ENCODE peak calls at places on chromosomes 5 and 9, in six cellular contexts. I is foreskin fibroblast, R is fibroblast of lung, H is body of pancreas, Q is pancreas, L is upper lobe of right lung. B is an unnamed sample.

GRCh38 chr5:107398703-107399102 is 272.0 kb downstream of the EFNA5 start:
- DNase-seq in I (no peak), R (no peak), H (no peak), Q (no peak), L (no peak), B (no peak)

GRCh38 chr5:172235132-172235780 is 41.3 kb downstream of the EFCAB9 start:
- DNase-seq in I (no peak), R (peak; percentile 51), H (no peak), Q (no peak), L (no peak), B (no peak)

GRCh38 chr9:78680196-78680595 is 383.3 kb downstream of the PSAT1 start:
- DNase-seq in I (no peak), R (no peak), H (no peak), Q (no peak), L (no peak), B (no peak)

GRCh38 chr5:158054388-158055092 is 195.6 kb upstream of the CLINT1 start:
- DNase-seq in I (no peak), R (peak; percentile 88), H (no peak), Q (no peak), L (no peak), B (no peak)

GRCh38 chr5:143968071-143968878 is 156.3 kb downstream of the HMHB1 start:
- DNase-seq in I (peak; percentile 71), R (peak; percentile 72), H (no peak), Q (no peak), L (no peak), B (no peak)

GRCh38 chr9:82037126-82037525 is 48.6 kb downstream of the SPATA31D1 start:
- DNase-seq in I (no peak), R (no peak), H (no peak), Q (no peak), L (no peak), B (no peak)

GRCh38 chr9:5509573-5509972 is 758 bp upstream of the PDCD1LG2 start:
- DNase-seq in I (peak; percentile 96), R (peak; percentile 100), H (no peak), Q (no peak), L (no peak), B (no peak)

GRCh38 chr9:137670391-137671195 is 51.8 kb downstream of the EHMT1 start:
- DNase-seq in I (no peak), R (no peak), H (peak; percentile 72), Q (peak; percentile 75), L (peak; percentile 64), B (peak; percentile 60)

GRCh38 chr9:111957856-111958631 is 61.4 kb downstream of the UGCG start:
- DNase-seq in I (peak; percentile 96), R (peak; percentile 99), H (no peak), Q (no peak), L (no peak), B (no peak)

GRCh38 chr9:69961834-69962233 is 81.8 kb upstream of the MAMDC2 start:
- DNase-seq in I (no peak), R (no peak), H (no peak), Q (no peak), L (no peak), B (no peak)

GRCh38 chr9:22165144-22165543 is 156.0 kb upstream of the CDKN2B start:
- DNase-seq in I (peak; percentile 60), R (peak; percentile 60), H (no peak), Q (no peak), L (no peak), B (no peak)

GRCh38 chr5:119439140-119439625 is 13.1 kb upstream of the HSD17B4 start:
- DNase-seq in I (no peak), R (no peak), H (peak; percentile 53), Q (peak; percentile 46), L (no peak), B (no peak)

GRCh38 chr5:74766348-74766886 is 500 bp downstream of the GFM2 start:
- DNase-seq in I (peak; percentile 33), R (peak; percentile 73), H (no peak), Q (no peak), L (no peak), B (no peak)

GRCh38 chr9:114309096-114309495 is 13.8 kb upstream of the ORM1 start:
- DNase-seq in I (no peak), R (no peak), H (peak; percentile 7), Q (no peak), L (peak; percentile 22), B (peak; percentile 58)

GRCh38 chr9:128370367-128370751 is 815 bp upstream of the URM1 start:
- DNase-seq in I (no peak), R (no peak), H (no peak), Q (no peak), L (no peak), B (no peak)

GRCh38 chr5:107469485-107469884 is 201.3 kb downstream of the EFNA5 start:
- DNase-seq in I (peak; percentile 78), R (peak; percentile 97), H (no peak), Q (no peak), L (no peak), B (no peak)

GRCh38 chr9:127574089-127574921 is 37.8 kb upstream of the STXBP1 start:
- DNase-seq in I (peak; percentile 81), R (peak; percentile 71), H (peak; percentile 95), Q (peak; percentile 92), L (peak; percentile 85), B (no peak)

GRCh38 chr5:93677344-93678021 is 63.9 kb downstream of the POU5F2 start:
- DNase-seq in I (peak; percentile 93), R (peak; percentile 96), H (peak; percentile 37), Q (peak; percentile 39), L (no peak), B (no peak)

GRCh38 chr9:113564804-113565237 is 101.3 kb downstream of the RGS3 start:
- DNase-seq in I (peak; percentile 60), R (peak; percentile 81), H (peak; percentile 54), Q (peak; percentile 69), L (peak; percentile 86), B (no peak)

GRCh38 chr9:94639996-94640376 is 668 bp upstream of the FBP1 start:
- DNase-seq in I (no peak), R (no peak), H (no peak), Q (no peak), L (no peak), B (no peak)

GRCh38 chr5:1736889-1737711 is 62.5 kb downstream of the MRPL36 start:
- DNase-seq in I (no peak), R (no peak), H (no peak), Q (no peak), L (peak; percentile 57), B (peak; percentile 81)

DNA sequence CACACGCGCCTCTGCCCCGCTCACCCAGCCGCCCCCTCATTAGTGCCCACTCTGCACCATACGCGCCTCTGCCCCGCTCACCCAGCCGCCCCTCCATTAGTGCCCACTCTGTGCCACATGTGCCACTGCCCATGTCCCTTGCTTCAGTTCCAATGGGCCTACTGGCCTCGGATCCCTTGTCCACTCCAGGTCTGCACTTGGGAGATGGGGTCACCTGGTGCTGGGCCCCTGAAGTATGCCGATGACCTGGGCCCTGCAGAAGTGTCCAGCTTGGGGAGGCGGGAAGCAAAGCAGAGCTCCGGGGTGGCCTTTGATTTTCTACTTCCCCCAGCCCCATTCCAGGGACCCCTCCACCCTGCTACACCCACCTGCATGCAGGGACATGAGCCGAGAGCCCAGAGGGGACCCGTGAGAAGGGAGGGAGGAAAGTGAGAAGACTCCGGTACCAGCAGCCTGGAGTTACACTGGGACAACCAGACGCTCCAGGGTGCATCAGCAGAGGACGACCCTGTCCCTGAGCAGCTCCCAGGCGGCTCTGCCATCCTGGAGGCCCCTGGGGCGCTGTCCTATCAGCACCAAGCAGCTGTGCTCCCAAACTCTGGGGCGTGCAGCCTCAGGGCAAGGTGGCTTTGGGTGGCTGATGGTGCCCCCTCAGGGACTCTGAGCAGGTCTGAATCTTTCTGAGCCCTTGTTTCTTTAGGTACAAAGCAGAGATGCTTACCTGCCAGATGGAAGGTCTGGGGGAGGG is 140.8 kb downstream of the RXRA start:
- DNase-seq in I (no peak), R (no peak), H (no peak), Q (no peak), L (no peak), B (no peak)
- TF ChIP-seq CTCF in I (no peak), R (no peak), H (no peak), Q (no peak), L (no peak), B (no peak)

DNA sequence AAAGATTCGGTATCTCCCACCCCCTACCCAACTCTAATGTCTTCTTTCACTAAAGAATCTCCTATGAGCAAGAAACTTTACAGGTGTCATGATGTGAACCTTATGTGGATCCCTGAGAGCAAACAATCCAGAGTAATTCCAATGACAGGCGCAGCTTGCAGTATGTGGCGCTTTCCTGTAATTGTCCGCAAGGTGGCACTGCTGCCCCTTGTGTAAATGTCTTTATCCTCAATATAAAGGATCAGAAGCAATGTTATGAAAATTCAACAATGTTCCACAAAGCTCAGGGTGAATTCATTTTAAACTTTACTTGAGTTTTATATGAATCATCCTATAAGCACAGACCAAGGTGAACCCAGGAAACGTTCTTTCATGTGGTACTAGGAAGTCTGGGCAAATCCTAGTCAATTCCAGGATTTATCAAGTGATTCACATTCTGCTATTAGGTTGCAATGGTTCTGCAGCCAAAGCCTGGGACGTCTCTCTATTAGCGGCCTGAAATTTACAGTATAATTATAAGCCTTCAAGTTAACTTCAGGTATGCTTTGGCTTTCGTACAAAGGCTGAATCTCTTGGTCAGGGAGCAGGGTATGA is 113.7 kb downstream of the TRPM6 start:
- DNase-seq in I (peak; percentile 60), R (peak; percentile 55), H (peak; percentile 82), Q (peak; percentile 70), L (peak; percentile 73), B (no peak)
- TF ChIP-seq CTCF in I (peak; percentile 80), R (peak; percentile 88), H (peak; percentile 85), Q (peak; percentile 80), L (peak; percentile 92), B (peak; percentile 94)

DNA sequence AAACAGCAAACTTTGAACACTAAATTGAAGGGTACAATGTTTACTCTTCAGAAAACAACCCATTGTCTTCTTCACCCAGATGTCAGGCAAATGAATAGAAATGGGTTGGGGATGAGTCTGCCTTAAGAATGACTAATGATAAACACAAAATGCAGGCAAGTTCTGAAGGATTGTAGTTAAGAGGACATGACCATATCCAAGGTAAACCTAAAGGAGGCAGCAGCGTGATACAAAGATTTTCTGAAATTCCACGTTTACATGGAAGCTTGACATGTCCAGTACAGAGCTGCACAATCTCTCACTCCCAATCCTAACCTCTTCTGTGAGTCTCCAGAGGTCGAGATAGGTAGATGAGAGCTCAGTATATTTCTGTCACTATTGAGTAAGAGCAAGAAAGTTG is 1263.2 kb upstream of the CDH6 start:
- DNase-seq in I (no peak), R (no peak), H (no peak), Q (no peak), L (no peak), B (no peak)
- TF ChIP-seq CTCF in I (no peak), R (no peak), H (no peak), Q (no peak), L (no peak), B (peak; percentile 23)

DNA sequence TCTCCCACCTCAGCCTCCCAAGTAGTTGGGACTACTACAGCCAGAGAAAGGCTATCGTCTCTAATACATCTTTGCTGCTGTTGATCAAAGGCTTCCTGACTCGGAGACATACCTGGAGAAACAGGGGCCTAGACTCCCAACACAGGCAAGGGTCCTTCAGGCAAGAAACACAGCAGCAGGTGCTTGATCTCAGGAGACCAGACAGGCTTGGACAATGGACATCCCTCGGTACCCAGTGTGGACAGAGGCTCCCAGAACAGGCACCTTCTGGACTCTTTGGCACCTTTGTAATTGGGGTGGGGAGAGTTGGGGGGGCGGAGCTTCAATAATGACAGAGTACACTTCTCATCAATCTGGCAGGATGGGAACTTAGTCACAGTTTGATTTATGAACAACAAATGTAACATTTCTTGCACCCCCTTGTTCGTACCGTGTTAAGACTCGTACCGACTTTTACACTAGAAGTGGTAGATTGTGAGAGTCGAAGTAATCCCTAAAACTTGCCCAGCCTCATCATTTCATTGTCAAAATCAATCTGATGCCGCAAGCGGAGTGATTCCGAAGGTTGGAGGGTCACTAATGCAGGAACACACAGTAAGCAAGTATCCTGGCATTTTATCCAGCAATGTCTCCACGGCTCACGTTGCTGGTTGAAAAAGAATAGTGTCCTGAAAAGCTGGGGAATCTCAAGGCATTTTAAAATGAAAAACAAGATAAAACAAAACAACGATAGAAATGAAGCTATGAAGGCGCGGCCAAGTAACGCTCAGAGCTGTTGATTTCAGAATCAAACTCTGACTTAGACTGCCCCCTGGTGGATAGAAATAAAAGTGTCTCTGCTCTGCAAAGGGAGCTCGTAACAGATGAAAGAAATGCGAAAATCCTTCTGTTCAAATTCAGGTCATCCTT is 46.4 kb upstream of the STK32A start:
- DNase-seq in I (peak; percentile 16), R (peak; percentile 59), H (peak; percentile 57), Q (no peak), L (no peak), B (no peak)
- TF ChIP-seq CTCF in I (peak; percentile 79), R (peak; percentile 78), H (peak; percentile 81), Q (peak; percentile 79), L (peak; percentile 94), B (peak; percentile 96)

B was measured in chondrocyte.